ENCODE peak calls at places on chromosome 3, in four cellular contexts. One of them, this sample, is unnamed.

GRCh38 chr3:99111235-99111634 is 209.7 kb upstream of the DCBLD2 start:
- DNase-seq in GM12878: no peak
- DNase-seq in HepG2: no peak
- DNase-seq in K562: no peak
- DNase-seq in this sample: no peak

GRCh38 chr3:40387001-40387894 is at the start of gene ENTPD3:
- DNase-seq in GM12878: no peak
- DNase-seq in HepG2: no peak
- DNase-seq in K562: peak; percentile 82
- DNase-seq in this sample: no peak

GRCh38 chr3:189334064-189334920 is 162.5 kb downstream of the TPRG1 start:
- DNase-seq in HepG2: no peak
- DNase-seq in K562: no peak
- DNase-seq in GM12878: no peak
- DNase-seq in this sample: no peak

GRCh38 chr3:181718416-181718815 is 6.7 kb downstream of the SOX2 start:
- DNase-seq in K562: no peak
- DNase-seq in HepG2: no peak
- DNase-seq in GM12878: no peak
- DNase-seq in this sample: no peak

GRCh38 chr3:138059261-138059660 is 49.3 kb downstream of the CLDN18 start:
- DNase-seq in HepG2: no peak
- DNase-seq in K562: no peak
- DNase-seq in GM12878: no peak
- DNase-seq in this sample: no peak

GRCh38 chr3:155024006-155024638 is 56.0 kb upstream of the MME start:
- DNase-seq in HepG2: no peak
- DNase-seq in K562: no peak
- DNase-seq in GM12878: no peak
- DNase-seq in this sample: peak; percentile 26

GRCh38 chr3:36557021-36557707 is 176.9 kb downstream of the STAC start:
- DNase-seq in HepG2: no peak
- DNase-seq in GM12878: no peak
- DNase-seq in K562: no peak
- DNase-seq in this sample: no peak

GRCh38 chr3:57961828-57962447 is 46.3 kb upstream of the FLNB start:
- DNase-seq in K562: peak; percentile 30
- DNase-seq in GM12878: no peak
- DNase-seq in HepG2: peak; percentile 80
- DNase-seq in this sample: no peak

GRCh38 chr3:152046280-152046679 is 172.8 kb downstream of the SUCNR1 start:
- DNase-seq in GM12878: no peak
- DNase-seq in HepG2: no peak
- DNase-seq in K562: no peak
- DNase-seq in this sample: no peak

GRCh38 chr3:111967651-111968274 is 11.1 kb upstream of the ABHD10 start:
- DNase-seq in HepG2: peak; percentile 66
- DNase-seq in K562: peak; percentile 35
- DNase-seq in GM12878: no peak
- DNase-seq in this sample: peak; percentile 61

GRCh38 chr3:188937389-188937788 is 234.4 kb upstream of the TPRG1 start:
- DNase-seq in K562: no peak
- DNase-seq in HepG2: no peak
- DNase-seq in GM12878: no peak
- DNase-seq in this sample: no peak

GRCh38 chr3:535566-536416 is 339.2 kb downstream of the CHL1 start:
- DNase-seq in GM12878: no peak
- DNase-seq in HepG2: no peak
- DNase-seq in K562: no peak
- DNase-seq in this sample: peak; percentile 6
- TF ChIP-seq TARDBP in GM12878: no peak
- TF ChIP-seq TARDBP in HepG2: no peak
- TF ChIP-seq TARDBP in K562: no peak
- TF ChIP-seq TARDBP in this sample: no peak

DNA sequence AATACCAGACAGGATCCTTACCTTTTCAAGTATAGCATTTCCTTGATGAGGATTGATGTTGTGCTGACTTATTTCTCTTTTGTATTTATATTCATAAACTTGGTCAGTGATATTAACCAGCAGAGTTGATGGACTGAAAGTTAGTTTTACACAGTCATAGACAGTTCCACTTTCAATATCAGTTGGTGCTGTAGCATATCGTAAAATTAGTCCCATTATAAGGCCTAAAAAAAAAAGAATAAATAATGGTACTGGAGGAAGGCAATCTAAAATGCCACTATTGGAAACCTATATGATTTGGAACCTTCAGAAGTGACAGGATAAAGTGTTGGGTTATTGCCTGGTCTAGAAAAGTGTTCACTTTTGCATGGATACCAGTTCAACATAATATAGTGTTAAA is 16.3 kb downstream of the SLC9A9 start:
- DNase-seq in HepG2: no peak
- DNase-seq in K562: no peak
- DNase-seq in GM12878: no peak
- DNase-seq in this sample: no peak
- TF ChIP-seq TARDBP in HepG2: no peak
- TF ChIP-seq TARDBP in K562: no peak
- TF ChIP-seq TARDBP in GM12878: no peak
- TF ChIP-seq TARDBP in this sample: no peak

GRCh38 chr3:148254402-148254801 is 443.3 kb upstream of the AGTR1 start:
- DNase-seq in GM12878: no peak
- DNase-seq in HepG2: no peak
- DNase-seq in K562: no peak
- DNase-seq in this sample: no peak
- TF ChIP-seq TARDBP in GM12878: no peak
- TF ChIP-seq TARDBP in HepG2: no peak
- TF ChIP-seq TARDBP in K562: no peak
- TF ChIP-seq TARDBP in this sample: no peak

GRCh38 chr3:14480207-14481017 is 59.7 kb downstream of the GRIP2 start:
- DNase-seq in HepG2: no peak
- DNase-seq in K562: no peak
- DNase-seq in GM12878: no peak
- DNase-seq in this sample: no peak

GRCh38 chr3:14481018-14481645 is 59.0 kb downstream of the GRIP2 start:
- DNase-seq in GM12878: no peak
- DNase-seq in HepG2: no peak
- DNase-seq in K562: no peak
- DNase-seq in this sample: no peak

GRCh38 chr3:14478943-14479550 is 61.1 kb downstream of the GRIP2 start:
- DNase-seq in HepG2: no peak
- DNase-seq in GM12878: no peak
- DNase-seq in K562: no peak
- DNase-seq in this sample: no peak

GRCh38 chr3:14481646-14482036 is 58.5 kb downstream of the GRIP2 start:
- DNase-seq in HepG2: no peak
- DNase-seq in K562: no peak
- DNase-seq in GM12878: no peak
- DNase-seq in this sample: no peak

GRCh38 chr3:14479591-14479990 is 60.6 kb downstream of the GRIP2 start:
- DNase-seq in K562: no peak
- DNase-seq in HepG2: no peak
- DNase-seq in GM12878: no peak
- DNase-seq in this sample: no peak
- TF ChIP-seq TARDBP in K562: no peak
- TF ChIP-seq TARDBP in HepG2: no peak
- TF ChIP-seq TARDBP in GM12878: no peak
- TF ChIP-seq TARDBP in this sample: no peak

GRCh38 chr3:122857019-122857418 is 62.1 kb downstream of the SLC49A4 start:
- DNase-seq in GM12878: no peak
- DNase-seq in HepG2: no peak
- DNase-seq in K562: no peak
- DNase-seq in this sample: no peak
- TF ChIP-seq TARDBP in GM12878: no peak
- TF ChIP-seq TARDBP in HepG2: no peak
- TF ChIP-seq TARDBP in K562: no peak
- TF ChIP-seq TARDBP in this sample: no peak

GRCh38 chr3:143110371-143110770 is 9.2 kb upstream of the CHST2 start:
- DNase-seq in HepG2: no peak
- DNase-seq in K562: no peak
- DNase-seq in GM12878: no peak
- DNase-seq in this sample: no peak
- TF ChIP-seq TARDBP in HepG2: no peak
- TF ChIP-seq TARDBP in K562: no peak
- TF ChIP-seq TARDBP in GM12878: no peak
- TF ChIP-seq TARDBP in this sample: no peak

GRCh38 chr3:12752111-12752510 is 6.9 kb downstream of the TMEM40 start:
- DNase-seq in GM12878: no peak
- DNase-seq in HepG2: no peak
- DNase-seq in K562: no peak
- DNase-seq in this sample: no peak

GRCh38 chr3:12750658-12751071 is 8.4 kb downstream of the TMEM40 start:
- DNase-seq in GM12878: peak; percentile 48
- DNase-seq in HepG2: no peak
- DNase-seq in K562: no peak
- DNase-seq in this sample: no peak

GRCh38 chr3:12751548-12751947 is 7.5 kb downstream of the TMEM40 start:
- DNase-seq in GM12878: no peak
- DNase-seq in HepG2: peak; percentile 10
- DNase-seq in K562: no peak
- DNase-seq in this sample: no peak

GRCh38 chr3:12748477-12748876 is 10.6 kb downstream of the TMEM40 start:
- DNase-seq in GM12878: no peak
- DNase-seq in HepG2: no peak
- DNase-seq in K562: no peak
- DNase-seq in this sample: no peak

DNA sequence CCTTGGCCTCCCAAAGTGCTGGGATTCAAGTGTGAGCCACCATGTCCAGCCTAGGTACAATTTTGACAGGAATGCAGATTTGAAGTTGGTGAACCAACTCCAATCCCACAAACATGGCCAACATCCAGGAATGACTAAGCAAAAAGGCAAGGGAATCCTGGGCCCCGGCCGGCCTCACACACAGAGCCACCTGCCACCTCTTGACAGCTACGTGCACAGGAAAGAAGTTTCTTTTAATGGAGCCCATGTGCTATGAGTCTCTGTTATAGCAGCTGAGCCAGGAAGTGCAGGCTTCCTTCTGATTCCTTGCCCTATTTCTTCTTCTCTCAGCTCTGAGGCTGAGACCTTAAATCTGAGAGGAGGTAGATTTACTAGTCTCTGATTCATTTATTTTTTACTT is 8.8 kb downstream of the TMEM40 start:
- DNase-seq in K562: no peak
- DNase-seq in GM12878: no peak
- DNase-seq in HepG2: peak; percentile 31
- DNase-seq in this sample: no peak
- TF ChIP-seq TARDBP in K562: no peak
- TF ChIP-seq TARDBP in GM12878: no peak
- TF ChIP-seq TARDBP in HepG2: no peak
- TF ChIP-seq TARDBP in this sample: no peak

DNA sequence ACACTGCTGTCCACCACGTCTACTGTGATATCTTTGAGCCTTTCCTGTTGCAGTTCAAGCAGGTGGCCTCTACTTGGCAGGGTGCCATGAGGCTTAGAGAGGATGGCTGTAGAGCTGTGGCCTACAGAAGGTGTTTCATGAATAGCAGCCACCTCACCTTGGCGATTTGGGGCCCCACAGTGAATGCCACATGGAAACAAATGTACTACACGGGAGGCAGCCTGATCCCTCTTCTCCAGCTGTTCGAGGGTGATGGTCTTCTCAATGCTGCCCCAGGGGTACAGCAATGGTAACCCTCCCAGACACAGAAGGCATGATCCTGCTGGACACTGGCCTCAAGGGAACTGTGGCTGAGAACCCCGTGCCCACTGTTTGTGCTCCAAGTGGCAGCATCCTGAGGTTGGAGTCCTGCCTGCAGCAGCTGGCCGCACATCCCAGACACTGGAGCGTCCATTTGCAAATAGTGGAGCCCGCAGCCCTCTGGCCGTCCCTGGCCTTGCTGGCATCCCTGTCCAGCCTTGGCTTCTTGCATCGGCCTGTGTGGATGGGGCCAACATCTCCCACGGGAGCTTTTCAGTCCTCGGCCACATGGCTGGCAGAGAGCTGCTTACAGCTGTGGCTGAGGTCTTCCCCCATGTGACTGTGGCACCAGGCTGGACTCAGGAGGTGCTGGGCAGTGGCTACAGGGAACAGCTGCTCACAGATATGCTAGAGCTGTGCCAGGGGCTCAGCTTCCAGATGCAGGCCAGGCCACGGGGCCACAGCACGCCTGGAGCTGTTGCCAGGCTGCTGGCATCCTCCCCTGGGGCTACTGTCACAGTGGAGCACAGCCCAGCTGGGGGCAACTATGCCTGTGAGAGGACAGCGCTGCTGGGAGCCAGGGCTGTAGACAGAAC is 71.0 kb downstream of the FAM43A start:
- DNase-seq in K562: no peak
- DNase-seq in GM12878: no peak
- DNase-seq in HepG2: no peak
- DNase-seq in this sample: no peak
- TF ChIP-seq TARDBP in K562: no peak
- TF ChIP-seq TARDBP in GM12878: no peak
- TF ChIP-seq TARDBP in HepG2: no peak
- TF ChIP-seq TARDBP in this sample: no peak

DNA sequence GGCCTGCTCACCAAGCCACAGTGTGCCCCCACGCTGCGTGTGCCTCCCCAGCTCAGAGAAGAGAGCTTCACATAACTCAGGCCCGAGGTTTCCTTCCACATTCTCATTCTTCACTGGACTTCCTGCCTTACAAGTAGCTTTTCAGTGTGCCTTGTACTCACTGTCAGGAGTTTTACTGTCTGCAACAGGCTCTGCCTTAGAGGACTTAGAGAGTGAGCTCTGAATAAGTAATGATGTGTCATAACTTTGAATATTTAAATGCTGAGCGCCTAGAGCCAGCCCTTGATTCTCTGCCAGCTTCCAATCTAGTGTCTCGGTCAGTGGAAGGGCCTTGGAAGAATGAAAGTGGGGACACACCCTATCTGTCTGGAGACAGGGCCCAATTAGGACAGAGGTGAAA is 41.8 kb downstream of the ITGB5 start:
- DNase-seq in HepG2: no peak
- DNase-seq in K562: no peak
- DNase-seq in GM12878: no peak
- DNase-seq in this sample: no peak
- TF ChIP-seq TARDBP in HepG2: no peak
- TF ChIP-seq TARDBP in K562: no peak
- TF ChIP-seq TARDBP in GM12878: no peak
- TF ChIP-seq TARDBP in this sample: no peak